ENCODE peak calls at places on chromosomes 13 and 19, in five cellular contexts. N, C, F, J and L are unnamed samples.

GRCh38 chr19:12946092-12946845 is 607 bp downstream of the RAD23A start:
- DNase-seq in N (peak), C (peak), F (peak), J (no peak), L (peak)

GRCh38 chr19:16342002-16342715 is 17.5 kb downstream of the KLF2 start:
- DNase-seq in F (no peak), C (no peak), N (no peak), J (peak), L (no peak)

GRCh38 chr13:71522976-71523517 is 344.0 kb downstream of the DACH1 start:
- DNase-seq in N (no peak), C (no peak), F (no peak), J (no peak), L (no peak)

GRCh38 chr13:94058821-94059360 is 420.6 kb downstream of the DCT start:
- DNase-seq in F (no peak), C (no peak), J (no peak), N (no peak), L (no peak)

GRCh38 chr19:7910321-7911161 is 4.1 kb upstream of the TGFBR3L start:
- DNase-seq in F (no peak), J (no peak), N (no peak), C (no peak), L (no peak)

GRCh38 chr19:4877753-4878490 is 10.5 kb upstream of the PLIN3 start:
- DNase-seq in F (no peak), J (no peak), N (no peak), C (no peak), L (no peak)

GRCh38 chr13:31587696-31588266 is 151.5 kb upstream of the RXFP2 start:
- DNase-seq in J (no peak), N (no peak), C (no peak), F (no peak), L (no peak)

GRCh38 chr19:5340637-5341447 is at the start of gene PTPRS:
- DNase-seq in C (peak), J (no peak), N (peak), F (peak), L (peak)

GRCh38 chr13:106102776-106103175 is 432.7 kb downstream of the EFNB2 start:
- DNase-seq in N (no peak), J (no peak), F (no peak), C (no peak), L (no peak)

GRCh38 chr13:24671367-24672117 is 8.7 kb upstream of the ATP12A start:
- DNase-seq in J (no peak), N (peak), F (no peak), C (peak), L (no peak)

GRCh38 chr13:56351041-56351440 is 789.7 kb upstream of the PRR20A start:
- DNase-seq in N (no peak), F (no peak), C (no peak), J (no peak), L (no peak)

GRCh38 chr13:86729206-86729605 is 930.0 kb upstream of the SLITRK6 start:
- DNase-seq in C (no peak), J (no peak), F (no peak), N (no peak), L (no peak)

GRCh38 chr19:533485-534058 is 2.0 kb downstream of the CDC34 start:
- DNase-seq in F (no peak), C (no peak), J (no peak), N (no peak), L (no peak)

GRCh38 chr13:41897126-41897525 is 63.8 kb downstream of the VWA8 start:
- DNase-seq in C (no peak), N (no peak), J (no peak), F (no peak), L (no peak)

GRCh38 chr19:19490247-19490968 is 24.9 kb downstream of the TSSK6 start:
- DNase-seq in N (peak), J (peak), C (peak), F (peak), L (peak)

GRCh38 chr13:93786846-93787245 is 560.2 kb downstream of the GPC6 start:
- DNase-seq in J (no peak), F (no peak), C (no peak), N (no peak), L (no peak)

GRCh38 chr19:15107056-15108010 is at the start of gene SYDE1:
- DNase-seq in C (no peak), N (peak), J (no peak), F (no peak), L (no peak)

GRCh38 chr19:47518854-47519253 is 4.0 kb upstream of the NAPA start:
- DNase-seq in F (no peak), J (no peak), C (no peak), N (no peak), L (no peak)

GRCh38 chr19:42693760-42694350 is 46.4 kb downstream of the PSG3 start:
- DNase-seq in F (no peak), N (peak), J (no peak), C (peak), L (peak)

GRCh38 chr13:67278230-67278629 is 48.1 kb upstream of the PCDH9 start:
- DNase-seq in C (no peak), N (no peak), F (no peak), J (no peak), L (no peak)

GRCh38 chr13:43822969-43823368 is 36.2 kb upstream of the ENOX1 start:
- DNase-seq in C (no peak), J (no peak), F (no peak), N (no peak), L (no peak)

GRCh38 chr13:98487522-98487921 is 89.4 kb downstream of the STK24 start:
- DNase-seq in J (no peak), F (no peak), N (no peak), C (no peak), L (no peak)

GRCh38 chr19:29761575-29762225 is 46.6 kb upstream of the C19orf12 start:
- DNase-seq in F (no peak), N (no peak), C (no peak), J (no peak), L (no peak)

GRCh38 chr13:99086149-99086868 is 108.4 kb upstream of the DOCK9 start:
- DNase-seq in C (peak), N (no peak), F (peak), J (no peak), L (peak)

GRCh38 chr19:1000095-1000494 is at the start of gene GRIN3B:
- DNase-seq in J (no peak), N (peak), F (peak), C (peak), L (peak)

GRCh38 chr13:37277435-37278144 is 172.1 kb upstream of the CSNK1A1L start:
- DNase-seq in J (no peak), N (peak), C (no peak), F (no peak), L (no peak)

GRCh38 chr13:97058896-97059295 is 64.6 kb upstream of the OXGR1 start:
- DNase-seq in F (no peak), N (no peak), C (no peak), J (no peak), L (no peak)

GRCh38 chr19:47158879-47159509 is 28.4 kb downstream of the SAE1 start:
- DNase-seq in F (no peak), C (no peak), N (no peak), J (no peak), L (no peak)

GRCh38 chr19:7725791-7726190 is 6.1 kb downstream of the CLEC4G start:
- DNase-seq in J (no peak), F (no peak), C (no peak), N (no peak), L (no peak)

DNA sequence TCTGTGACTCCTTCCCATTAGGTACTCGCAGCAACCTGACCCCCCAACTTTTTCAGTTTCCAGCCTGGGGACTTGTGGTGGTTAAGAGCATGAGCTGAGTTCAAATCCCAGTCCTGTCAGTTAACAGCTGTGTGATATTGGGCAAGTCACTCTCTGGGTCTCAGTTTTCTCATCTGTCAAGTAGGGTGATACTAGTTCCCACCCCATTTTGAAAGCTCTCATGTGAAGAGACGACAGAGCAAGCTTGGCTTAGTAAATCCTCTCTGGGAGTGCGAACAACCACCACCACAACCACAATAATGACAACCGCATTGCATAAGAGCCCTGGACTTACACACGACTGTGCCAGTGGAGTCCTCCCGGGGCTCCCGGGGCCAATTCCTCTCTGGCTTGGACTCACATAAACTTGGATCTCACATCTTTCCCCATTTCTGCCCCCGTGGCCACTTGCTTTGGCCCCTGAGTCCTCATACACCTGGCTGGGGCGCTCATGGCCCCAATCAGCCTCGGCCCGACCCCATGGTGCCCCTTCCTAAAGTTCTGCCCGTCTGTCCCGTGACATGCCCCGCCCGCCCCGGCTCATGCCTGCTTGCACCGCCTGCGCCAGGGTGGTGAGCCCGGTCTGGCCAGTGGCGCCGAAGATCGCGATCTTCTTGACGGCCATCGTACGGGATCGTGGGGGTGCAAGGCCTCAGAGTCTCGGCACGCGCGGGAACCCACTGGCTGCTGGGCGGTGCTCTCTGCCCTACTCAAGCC is at the start of gene BLVRB:
- DNase-seq in N (peak), F (no peak), C (peak), J (no peak), L (no peak)
- TF ChIP-seq TAF1 in N (peak), F (peak), C (peak), J (no peak), L (no peak)

GRCh38 chr19:38769635-38770211 is 3.6 kb downstream of the LGALS7 start:
- DNase-seq in N (no peak), C (peak), F (peak), J (no peak), L (peak)
- TF ChIP-seq POLR2AphosphoS5 in N (no peak), C (no peak), F (no peak), J (no peak), L (no peak)

GRCh38 chr13:50485979-50486935 is 357.2 kb downstream of the DLEU7 start:
- DNase-seq in C (no peak), N (no peak), J (no peak), F (no peak), L (no peak)
- TF ChIP-seq TAF1 in C (no peak), N (no peak), J (no peak), F (no peak), L (no peak)

GRCh38 chr13:114095486-114095885 is 36.9 kb downstream of the RASA3 start:
- DNase-seq in C (no peak), J (no peak), F (no peak), N (no peak), L (no peak)
- TF ChIP-seq POLR2AphosphoS5 in C (no peak), J (no peak), F (no peak), N (no peak), L (no peak)

DNA sequence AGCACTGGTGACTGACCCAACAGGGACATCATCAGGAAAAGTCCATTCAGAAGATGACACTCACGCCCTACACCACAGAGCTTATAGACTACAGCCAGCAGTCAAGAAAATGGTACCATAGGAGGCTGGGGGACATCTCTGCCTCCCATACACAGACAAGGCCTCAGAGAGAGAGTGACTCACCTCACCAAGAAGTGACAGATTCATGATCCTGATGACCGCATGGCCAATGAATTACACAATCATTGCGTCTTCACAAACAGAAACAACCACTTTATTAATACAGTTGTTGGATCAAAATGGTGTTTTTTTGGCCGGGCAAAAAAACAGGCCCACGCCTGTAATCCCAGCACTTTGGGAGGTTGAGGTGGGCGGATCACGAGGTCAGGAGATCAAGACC is 260.8 kb upstream of the TSHZ3 start:
- DNase-seq in C (no peak), N (no peak), J (no peak), F (no peak), L (no peak)
- TF ChIP-seq TAF1 in C (no peak), N (no peak), J (no peak), F (no peak), L (no peak)

DNA sequence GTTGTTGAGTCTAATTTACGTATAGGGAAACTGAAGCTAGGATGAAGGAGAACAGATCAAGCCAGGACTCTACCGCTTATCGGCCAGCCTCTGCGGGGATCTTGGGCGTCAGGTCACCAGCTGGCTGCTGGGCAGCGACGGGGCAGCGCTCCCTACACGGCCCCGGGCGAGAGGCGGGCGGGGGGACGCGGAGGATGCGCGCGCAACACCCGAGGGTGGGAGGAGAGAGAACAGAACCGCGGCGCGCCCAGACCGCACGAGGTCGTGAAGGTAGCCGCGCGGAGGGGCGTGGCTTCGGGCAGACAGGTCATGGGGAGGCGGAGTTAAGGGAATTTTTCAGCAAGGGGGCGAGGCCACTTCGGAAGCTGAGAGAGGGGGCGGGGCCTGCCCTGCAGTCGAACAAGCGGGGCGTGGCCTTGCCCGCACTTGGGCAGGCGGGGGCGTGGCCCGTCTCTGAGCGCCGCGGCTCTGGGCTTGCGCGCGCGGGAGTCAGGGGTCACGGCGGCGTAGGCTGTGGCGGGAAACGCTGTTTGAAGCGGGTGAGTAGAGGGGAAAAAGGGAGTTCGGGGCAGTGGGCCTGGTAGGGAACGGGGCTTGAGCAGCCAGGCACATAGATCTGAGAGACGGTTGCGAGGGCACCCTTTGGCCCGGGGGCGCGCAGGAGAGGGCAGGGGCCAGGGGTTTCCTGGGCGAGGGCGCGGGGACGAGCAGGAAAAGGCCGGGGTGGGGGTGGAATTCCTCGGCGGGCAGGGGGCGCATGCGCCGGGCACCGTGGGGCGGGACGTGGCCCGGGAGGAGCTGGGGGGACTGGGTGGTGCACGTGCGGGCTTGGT is at the start of gene POLD1:
- DNase-seq in N (peak), J (peak), C (peak), F (peak), L (peak)
- TF ChIP-seq POLR2AphosphoS5 in N (peak), J (peak), C (peak), F (peak), L (peak)

GRCh38 chr19:57829316-57829715 is 783 bp upstream of the ZNF587B start:
- DNase-seq in F (no peak), J (no peak), C (no peak), N (peak), L (no peak)

GRCh38 chr19:57825501-57825900 is 4.6 kb upstream of the ZNF587B start:
- DNase-seq in F (no peak), J (no peak), C (no peak), N (no peak), L (no peak)

DNA sequence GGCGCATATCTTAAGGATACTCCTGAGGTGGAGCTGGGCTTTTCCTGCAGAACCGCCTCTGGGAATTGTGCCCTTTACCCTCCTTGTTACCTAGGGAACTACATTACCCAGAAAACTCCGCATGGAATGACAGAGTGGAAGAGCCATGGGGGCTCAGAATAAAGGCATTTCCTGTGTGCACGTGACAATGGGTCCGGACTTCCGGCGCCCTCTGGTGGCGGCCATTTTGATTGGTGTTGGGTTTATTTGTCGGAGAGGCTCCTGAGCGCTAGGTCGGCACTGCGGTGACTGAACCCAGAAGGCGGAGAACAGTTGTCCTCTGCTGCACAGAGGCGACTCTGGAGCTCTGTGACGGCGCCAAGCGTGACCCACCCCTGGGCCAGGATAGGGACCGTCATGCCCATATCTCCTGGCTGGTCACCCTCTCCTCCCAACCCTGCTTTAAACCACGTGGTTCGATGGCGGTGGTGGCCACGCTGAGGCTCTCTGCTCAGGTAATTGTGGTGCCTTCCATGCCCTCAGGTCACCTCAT is at the start of gene ZNF587B:
- DNase-seq in J (no peak), F (no peak), C (peak), N (peak), L (no peak)
- TF ChIP-seq TAF1 in J (no peak), F (no peak), C (no peak), N (no peak), L (no peak)

GRCh38 chr13:111898956-111899713 is 167.8 kb upstream of the SOX1 start:
- DNase-seq in N (no peak), J (no peak), F (no peak), C (no peak), L (no peak)
- TF ChIP-seq POLR2AphosphoS5 in N (no peak), J (no peak), F (no peak), C (no peak), L (no peak)

GRCh38 chr13:114140131-114140908 is 7.9 kb upstream of the RASA3 start:
- DNase-seq in C (no peak), N (no peak), F (no peak), J (no peak), L (no peak)
- TF ChIP-seq TAF1 in C (no peak), N (no peak), F (no peak), J (no peak), L (no peak)